ENCODE peak calls at places on chromosomes 1 and 21, in nine cellular contexts. One of them, this sample, is unnamed. For H3K4me1, the result is how much of the 10 kb centered on the place peaks cover.

GRCh38 chr1:163876546-163876945 is 554.8 kb downstream of the NUF2 start:
- DNase-seq in hepatocyte: no peak
- DNase-seq in left ventricle myocardium inferior: no peak
- DNase-seq in K562: no peak
- DNase-seq in lower lobe of right lung: no peak
- DNase-seq in right cardiac atrium: no peak
- DNase-seq in psoas muscle: no peak
- DNase-seq in heart left ventricle: no peak
- DNase-seq in uterus: no peak
- DNase-seq in this sample: no peak

GRCh38 chr21:24939288-24939687 is 668.0 kb downstream of the MRPL39 start:
- DNase-seq in psoas muscle: no peak
- DNase-seq in heart left ventricle: no peak
- DNase-seq in lower lobe of right lung: no peak
- DNase-seq in right cardiac atrium: no peak
- DNase-seq in hepatocyte: no peak
- DNase-seq in K562: no peak
- DNase-seq in uterus: no peak
- DNase-seq in left ventricle myocardium inferior: no peak
- DNase-seq in this sample: no peak

GRCh38 chr1:243850368-243851128 is 505 bp upstream of the AKT3 start:
- DNase-seq in uterus: peak
- DNase-seq in heart left ventricle: peak
- DNase-seq in K562: peak
- DNase-seq in hepatocyte: peak
- DNase-seq in psoas muscle: peak
- DNase-seq in left ventricle myocardium inferior: peak
- DNase-seq in right cardiac atrium: peak
- DNase-seq in lower lobe of right lung: peak
- DNase-seq in this sample: peak

GRCh38 chr1:246302671-246303317 is 204.3 kb downstream of the SMYD3 start:
- DNase-seq in hepatocyte: no peak
- DNase-seq in right cardiac atrium: no peak
- DNase-seq in left ventricle myocardium inferior: no peak
- DNase-seq in K562: no peak
- DNase-seq in heart left ventricle: no peak
- DNase-seq in lower lobe of right lung: no peak
- DNase-seq in uterus: no peak
- DNase-seq in psoas muscle: no peak
- DNase-seq in this sample: no peak

GRCh38 chr1:1136547-1137230 is 20.8 kb upstream of the C1orf159 start:
- DNase-seq in K562: peak
- DNase-seq in right cardiac atrium: no peak
- DNase-seq in lower lobe of right lung: peak
- DNase-seq in psoas muscle: no peak
- DNase-seq in heart left ventricle: no peak
- DNase-seq in uterus: no peak
- DNase-seq in left ventricle myocardium inferior: no peak
- DNase-seq in hepatocyte: peak
- DNase-seq in this sample: no peak

GRCh38 chr1:40310983-40311642 is 6.0 kb downstream of the COL9A2 start:
- DNase-seq in left ventricle myocardium inferior: no peak
- DNase-seq in heart left ventricle: no peak
- DNase-seq in K562: peak
- DNase-seq in right cardiac atrium: no peak
- DNase-seq in hepatocyte: no peak
- DNase-seq in uterus: no peak
- DNase-seq in lower lobe of right lung: no peak
- DNase-seq in psoas muscle: no peak
- DNase-seq in this sample: no peak

GRCh38 chr1:26368006-26368405 is 4.5 kb downstream of the ZNF683 start:
- DNase-seq in lower lobe of right lung: no peak
- DNase-seq in hepatocyte: no peak
- DNase-seq in uterus: no peak
- DNase-seq in psoas muscle: no peak
- DNase-seq in left ventricle myocardium inferior: no peak
- DNase-seq in K562: no peak
- DNase-seq in right cardiac atrium: no peak
- DNase-seq in heart left ventricle: no peak
- DNase-seq in this sample: no peak

GRCh38 chr1:25676488-25676887 is 59.9 kb downstream of the MAN1C1 start:
- DNase-seq in psoas muscle: no peak
- DNase-seq in heart left ventricle: peak
- DNase-seq in K562: no peak
- DNase-seq in lower lobe of right lung: no peak
- DNase-seq in left ventricle myocardium inferior: no peak
- DNase-seq in uterus: no peak
- DNase-seq in hepatocyte: no peak
- DNase-seq in right cardiac atrium: peak
- DNase-seq in this sample: no peak

GRCh38 chr1:11845641-11846335 is 1.8 kb downstream of the NPPA start:
- DNase-seq in left ventricle myocardium inferior: no peak
- DNase-seq in uterus: no peak
- DNase-seq in psoas muscle: no peak
- DNase-seq in heart left ventricle: no peak
- DNase-seq in hepatocyte: peak
- DNase-seq in K562: peak
- DNase-seq in lower lobe of right lung: no peak
- DNase-seq in right cardiac atrium: no peak
- DNase-seq in this sample: no peak

GRCh38 chr1:26538480-26539412 is 9.2 kb downstream of the RPS6KA1 start:
- DNase-seq in uterus: no peak
- DNase-seq in hepatocyte: no peak
- DNase-seq in psoas muscle: no peak
- DNase-seq in lower lobe of right lung: peak
- DNase-seq in heart left ventricle: no peak
- DNase-seq in left ventricle myocardium inferior: no peak
- DNase-seq in right cardiac atrium: no peak
- DNase-seq in K562: peak
- DNase-seq in this sample: peak

GRCh38 chr1:2539312-2539907 is 9.3 kb upstream of the HES5 start:
- DNase-seq in lower lobe of right lung: no peak
- DNase-seq in uterus: no peak
- DNase-seq in psoas muscle: no peak
- DNase-seq in hepatocyte: no peak
- DNase-seq in K562: no peak
- DNase-seq in right cardiac atrium: no peak
- DNase-seq in heart left ventricle: no peak
- DNase-seq in left ventricle myocardium inferior: no peak
- DNase-seq in this sample: no peak

GRCh38 chr1:36481091-36481490 is 1.6 kb downstream of the CSF3R start:
- DNase-seq in lower lobe of right lung: no peak
- DNase-seq in K562: no peak
- DNase-seq in uterus: no peak
- DNase-seq in heart left ventricle: no peak
- DNase-seq in psoas muscle: no peak
- DNase-seq in hepatocyte: no peak
- DNase-seq in right cardiac atrium: no peak
- DNase-seq in left ventricle myocardium inferior: no peak
- DNase-seq in this sample: no peak

DNA sequence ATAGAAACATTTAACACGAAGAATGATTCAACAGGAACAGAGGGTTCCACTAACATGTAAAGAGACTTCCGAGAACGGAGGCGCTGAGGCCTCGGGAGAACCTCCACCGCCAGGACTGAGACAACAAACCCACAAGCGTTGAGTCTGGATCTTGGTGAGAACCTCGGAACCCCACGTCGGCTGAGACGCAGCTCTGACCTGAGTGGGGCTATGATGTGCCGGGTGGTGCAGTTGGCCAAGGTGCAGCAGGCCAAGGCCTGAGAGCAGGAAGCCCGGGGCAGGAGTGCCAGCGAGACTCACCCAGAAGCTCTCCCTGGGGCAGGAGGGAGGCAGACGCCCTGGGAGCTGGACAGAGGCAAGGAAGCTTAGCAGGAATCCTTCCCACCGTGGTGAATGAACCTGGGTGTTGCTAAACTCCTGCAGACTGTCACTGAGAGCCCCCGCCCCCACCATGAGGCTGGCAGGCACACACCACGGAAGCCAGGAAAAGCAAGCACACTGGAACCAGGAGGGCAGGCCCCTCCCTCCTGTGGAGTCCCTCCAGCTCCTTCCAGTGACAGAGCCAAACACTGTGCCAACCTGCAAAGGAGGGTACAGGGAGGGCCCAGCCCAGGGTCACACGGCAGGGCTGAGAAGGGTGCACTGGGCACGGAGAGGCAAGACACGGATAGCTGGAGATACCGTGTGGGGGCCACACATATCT is 34.8 kb downstream of the WDR4 start:
- DNase-seq in left ventricle myocardium inferior: peak
- DNase-seq in uterus: no peak
- DNase-seq in heart left ventricle: peak
- DNase-seq in hepatocyte: no peak
- DNase-seq in lower lobe of right lung: peak
- DNase-seq in psoas muscle: peak
- DNase-seq in K562: no peak
- DNase-seq in right cardiac atrium: peak
- DNase-seq in this sample: no peak
- H3K27ac ChIP-seq in left ventricle myocardium inferior: peak
- H3K27ac ChIP-seq in uterus: no peak
- H3K27ac ChIP-seq in heart left ventricle: peak
- H3K27ac ChIP-seq in hepatocyte: no peak
- H3K27ac ChIP-seq in lower lobe of right lung: peak
- H3K27ac ChIP-seq in psoas muscle: peak
- H3K27ac ChIP-seq in K562: no peak
- H3K27ac ChIP-seq in right cardiac atrium: no peak
- H3K27ac ChIP-seq in this sample: no peak

DNA sequence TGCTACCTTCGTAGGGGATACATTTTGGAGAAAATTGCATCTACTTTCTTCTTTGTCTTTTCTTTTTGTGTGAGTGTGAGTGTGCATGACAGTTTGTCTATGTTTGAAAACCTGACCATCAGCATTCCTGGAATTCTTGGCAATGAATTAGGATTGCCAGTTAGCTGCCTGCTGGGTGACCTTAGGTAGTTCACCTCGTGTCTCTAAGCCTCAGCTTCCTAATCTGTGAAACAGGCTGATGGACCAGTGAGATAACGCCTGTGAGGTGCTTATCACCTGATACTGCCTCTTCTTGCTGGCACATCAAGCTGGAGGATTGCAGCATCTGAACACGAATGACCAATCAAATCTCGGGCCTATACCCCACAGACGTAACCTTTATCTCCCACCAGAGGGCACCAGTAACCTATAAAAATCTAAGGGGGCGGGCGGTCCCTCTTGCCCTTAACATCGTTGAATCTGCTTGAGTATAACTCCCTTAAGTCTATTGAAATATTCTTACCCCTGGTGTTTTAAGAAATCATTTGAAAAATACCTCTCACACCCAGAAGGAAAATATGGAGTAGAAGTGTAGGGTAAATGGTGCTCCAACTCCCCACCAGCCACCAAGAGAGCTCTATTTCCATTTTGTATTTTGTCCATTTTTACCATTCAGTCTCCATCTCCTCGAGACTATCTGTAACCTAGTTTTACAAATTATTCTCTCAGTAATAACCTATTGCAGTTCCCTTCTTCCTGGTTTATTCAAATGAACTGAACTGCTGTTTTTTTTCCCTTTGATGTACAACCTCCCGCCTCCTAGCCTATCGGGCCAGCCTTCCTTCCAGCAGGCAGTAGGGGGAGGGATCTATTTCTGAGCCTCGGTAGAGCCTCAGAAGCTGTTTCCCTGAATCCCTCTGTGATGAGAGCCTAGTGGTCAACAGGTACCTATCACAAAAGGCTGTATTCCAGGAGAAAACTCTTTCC is 49.7 kb downstream of the MDM4 start:
- DNase-seq in K562: peak
- DNase-seq in hepatocyte: peak
- DNase-seq in uterus: peak
- DNase-seq in right cardiac atrium: no peak
- DNase-seq in lower lobe of right lung: no peak
- DNase-seq in left ventricle myocardium inferior: no peak
- DNase-seq in heart left ventricle: peak
- DNase-seq in psoas muscle: no peak
- DNase-seq in this sample: peak
- H3K4me1 ChIP-seq in K562: under half
- H3K4me1 ChIP-seq in hepatocyte: under half
- H3K4me1 ChIP-seq in uterus: under half
- H3K4me1 ChIP-seq in right cardiac atrium: under half
- H3K4me1 ChIP-seq in lower lobe of right lung: under half
- H3K4me1 ChIP-seq in left ventricle myocardium inferior: under half
- H3K4me1 ChIP-seq in heart left ventricle: under half
- H3K4me1 ChIP-seq in psoas muscle: under half
- H3K4me1 ChIP-seq in this sample: under half

DNA sequence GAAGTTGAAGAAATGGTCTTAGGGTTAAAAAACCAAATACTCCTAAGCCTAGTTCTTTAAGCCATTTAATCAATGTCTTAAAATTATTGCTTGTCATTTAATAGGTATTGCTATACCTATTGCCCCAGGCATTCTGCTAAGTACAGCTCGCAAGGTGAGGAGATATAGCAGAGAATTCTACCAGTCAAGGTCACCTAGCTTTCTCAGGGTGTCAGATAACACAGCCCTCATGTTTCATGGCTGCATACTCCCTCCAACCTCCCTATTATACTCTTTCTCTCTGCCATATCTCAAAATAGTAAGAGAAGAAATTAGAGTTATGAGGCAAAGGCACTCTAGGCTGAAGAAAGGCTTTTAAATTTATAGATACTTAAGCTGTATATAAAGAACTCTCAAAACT is 68.4 kb upstream of the GPR88 start:
- DNase-seq in uterus: no peak
- DNase-seq in K562: no peak
- DNase-seq in left ventricle myocardium inferior: no peak
- DNase-seq in heart left ventricle: no peak
- DNase-seq in lower lobe of right lung: no peak
- DNase-seq in hepatocyte: no peak
- DNase-seq in right cardiac atrium: no peak
- DNase-seq in psoas muscle: no peak
- DNase-seq in this sample: no peak
- H3K4me3 ChIP-seq in uterus: no peak
- H3K4me3 ChIP-seq in K562: no peak
- H3K4me3 ChIP-seq in left ventricle myocardium inferior: no peak
- H3K4me3 ChIP-seq in heart left ventricle: no peak
- H3K4me3 ChIP-seq in lower lobe of right lung: no peak
- H3K4me3 ChIP-seq in hepatocyte: no peak
- H3K4me3 ChIP-seq in right cardiac atrium: no peak
- H3K4me3 ChIP-seq in psoas muscle: no peak
- H3K4me3 ChIP-seq in this sample: no peak

GRCh38 chr1:167493372-167493771 is 25.0 kb downstream of the CD247 start:
- DNase-seq in hepatocyte: no peak
- DNase-seq in psoas muscle: no peak
- DNase-seq in K562: no peak
- DNase-seq in heart left ventricle: no peak
- DNase-seq in lower lobe of right lung: no peak
- DNase-seq in right cardiac atrium: no peak
- DNase-seq in uterus: no peak
- DNase-seq in left ventricle myocardium inferior: no peak
- DNase-seq in this sample: no peak
- H3K27ac ChIP-seq in hepatocyte: no peak
- H3K27ac ChIP-seq in psoas muscle: no peak
- H3K27ac ChIP-seq in K562: no peak
- H3K27ac ChIP-seq in heart left ventricle: no peak
- H3K27ac ChIP-seq in lower lobe of right lung: no peak
- H3K27ac ChIP-seq in right cardiac atrium: no peak
- H3K27ac ChIP-seq in uterus: no peak
- H3K27ac ChIP-seq in left ventricle myocardium inferior: no peak
- H3K27ac ChIP-seq in this sample: no peak